ENCODE peak calls at places on chromosomes 1 and 21, in six cellular contexts. E, Z, V, B, D and G are unnamed samples.

GRCh38 chr1:230307213-230307612 is 118.9 kb downstream of the PGBD5 start:
- DNase-seq in V (no peak), E (no peak), D (no peak), Z (no peak), B (peak; percentile 57), G (no peak)

GRCh38 chr1:172273668-172274396 is 146.7 kb upstream of the C1orf105 start:
- DNase-seq in Z (no peak), B (no peak), E (no peak), V (no peak), D (no peak), G (no peak)

GRCh38 chr1:242043165-242043564 is 44.3 kb upstream of the MAP1LC3C start:
- DNase-seq in E (no peak), V (no peak), D (peak; percentile 8), Z (no peak), B (no peak), G (no peak)

GRCh38 chr1:201771466-201771865 is 57.5 kb upstream of the IPO9 start:
- DNase-seq in Z (no peak), D (no peak), E (no peak), V (no peak), B (no peak), G (no peak)

GRCh38 chr21:27722095-27722494 is 755.2 kb upstream of the ADAMTS5 start:
- DNase-seq in V (no peak), Z (no peak), E (no peak), B (no peak), D (no peak), G (no peak)

GRCh38 chr1:9084883-9085282 is 15.4 kb upstream of the SLC2A5 start:
- DNase-seq in V (no peak), Z (no peak), B (peak; percentile 90), D (no peak), E (no peak), G (no peak)

GRCh38 chr1:41855713-41856112 is 63.0 kb downstream of the HIVEP3 start:
- DNase-seq in D (no peak), B (no peak), Z (no peak), E (no peak), V (no peak), G (no peak)

GRCh38 chr1:179083031-179083345 is 1.1 kb downstream of the TOR3A start:
- DNase-seq in Z (no peak), B (no peak), D (no peak), V (peak; percentile 48), E (no peak), G (no peak)

GRCh38 chr1:31568895-31569655 is 7.2 kb upstream of the TINAGL1 start:
- DNase-seq in Z (no peak), V (no peak), D (peak; percentile 42), E (peak; percentile 67), B (no peak), G (no peak)

GRCh38 chr1:45787905-45788304 is 15.5 kb upstream of the MAST2 start:
- DNase-seq in B (no peak), E (no peak), Z (no peak), D (no peak), V (no peak), G (no peak)

GRCh38 chr1:115890618-115891017 is 49.7 kb upstream of the NHLH2 start:
- DNase-seq in E (no peak), B (no peak), V (no peak), D (no peak), Z (no peak), G (no peak)

GRCh38 chr1:67314696-67315095 is 7.0 kb downstream of the IL12RB2 start:
- DNase-seq in B (no peak), V (peak; percentile 12), Z (peak; percentile 64), D (no peak), E (no peak), G (no peak)

GRCh38 chr1:171948491-171948890 is 107.2 kb downstream of the DNM3 start:
- DNase-seq in V (no peak), Z (no peak), E (no peak), D (no peak), B (no peak), G (no peak)

GRCh38 chr1:56515898-56516538 is 63.3 kb downstream of the PLPP3 start:
- DNase-seq in V (no peak), D (no peak), B (no peak), Z (no peak), E (no peak), G (no peak)
- H3K4me1 ChIP-seq in V (no peaks in the 10 kb centered on the region), D (peaks cover 18% of the 10 kb centered on the region), B (no peaks in the 10 kb centered on the region), Z (peaks cover 41% of the 10 kb centered on the region), E (peaks cover 54% of the 10 kb centered on the region), G (peaks cover 20% of the 10 kb centered on the region)

GRCh38 chr1:93083979-93084378 is 4.9 kb downstream of the MTF2 start:
- DNase-seq in V (no peak), B (no peak), Z (no peak), D (no peak), E (no peak), G (no peak)

GRCh38 chr1:93080424-93080823 is 1.3 kb downstream of the MTF2 start:
- DNase-seq in E (no peak), B (no peak), Z (peak; percentile 40), D (no peak), V (peak; percentile 59), G (no peak)

GRCh38 chr1:93079685-93080141 is 630 bp downstream of the MTF2 start:
- DNase-seq in Z (peak; percentile 59), V (peak; percentile 50), E (no peak), B (peak; percentile 62), D (peak; percentile 59), G (peak; percentile 23)

GRCh38 chr1:93081716-93082115 is 2.6 kb downstream of the MTF2 start:
- DNase-seq in E (no peak), Z (no peak), D (no peak), V (no peak), B (no peak), G (no peak)

GRCh38 chr1:93082313-93082712 is 3.2 kb downstream of the MTF2 start:
- DNase-seq in B (no peak), E (no peak), Z (no peak), D (no peak), V (no peak), G (no peak)
- TF ChIP-seq POLR2AphosphoS5 in B (no peak), E (no peak), Z (no peak), D (no peak), V (no peak), G (no peak)

GRCh38 chr21:36858320-36858957 is 108.0 kb downstream of the HLCS start:
- DNase-seq in D (no peak), B (no peak), Z (no peak), V (no peak), E (no peak), G (no peak)
- TF ChIP-seq EP300 in D (no peak), B (no peak), Z (no peak), V (no peak), E (no peak), G (no peak)

DNA sequence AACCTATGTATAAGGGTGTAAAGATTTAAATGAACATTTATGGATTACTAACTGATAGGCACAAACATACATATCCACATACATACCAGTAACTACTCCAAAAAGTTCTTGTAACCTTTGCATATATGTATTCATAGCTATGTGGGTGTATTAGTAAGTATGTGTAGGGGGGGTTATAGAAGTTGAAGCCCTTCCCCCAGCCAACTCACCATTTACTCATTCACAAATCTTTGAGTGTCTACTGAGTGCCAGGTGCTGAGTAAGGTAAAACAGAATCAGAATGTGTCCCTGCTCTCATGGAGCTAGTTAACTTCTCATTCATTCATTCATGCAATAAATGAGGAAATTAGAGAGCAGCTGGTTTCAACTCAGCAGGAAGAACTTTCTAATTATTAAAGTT is 1.3 kb downstream of the C1orf146 start:
- DNase-seq in E (no peak), V (no peak), B (no peak), Z (no peak), D (no peak), G (no peak)
- H3K4me1 ChIP-seq in E (no peaks in the 10 kb centered on the region), V (no peaks in the 10 kb centered on the region), B (no peaks in the 10 kb centered on the region), Z (no peaks in the 10 kb centered on the region), D (no peaks in the 10 kb centered on the region), G (no peaks in the 10 kb centered on the region)